ENCODE peak calls at places on chromosome 16, in five cellular contexts. Z is lung; R is stimulated activated CD8-positive, alpha-beta memory T cell treated with anti-CD3 and anti-CD28 coated beads, Interleukin-7, amount 100 ng/mL, for 24 hours; I is coronary artery; M is progenitor cell of endocrine pancreas. G is an unnamed sample.

GRCh38 chr16:59249049-59249448 is 514.9 kb upstream of the GOT2 start:
- DNase-seq in Z (no peak), R (no peak), I (no peak), M (no peak), G (no peak)

GRCh38 chr16:85879975-85880831 is 18.8 kb upstream of the IRF8 start:
- DNase-seq in Z (no peak), R (no peak), I (no peak), M (no peak), G (no peak)

GRCh38 chr16:67537636-67538591 is 9.3 kb downstream of the RIPOR1 start:
- DNase-seq in Z (peak; percentile 53), R (no peak), I (no peak), M (no peak), G (no peak)

GRCh38 chr16:8622315-8622656 is 788 bp downstream of the METTL22 start:
- DNase-seq in Z (no peak), R (no peak), I (no peak), M (no peak), G (no peak)

GRCh38 chr16:74275031-74275636 is 21.5 kb upstream of the PSMD7 start:
- DNase-seq in Z (no peak), R (no peak), I (no peak), M (no peak), G (no peak)

GRCh38 chr16:78375055-78375679 is 275.7 kb downstream of the WWOX start:
- DNase-seq in Z (no peak), R (no peak), I (no peak), M (no peak), G (no peak)

GRCh38 chr16:26830716-26831115 is 236.0 kb upstream of the C16orf82 start:
- DNase-seq in Z (no peak), R (no peak), I (no peak), M (no peak), G (peak; percentile 57)

GRCh38 chr16:69399361-69399760 is 13.6 kb upstream of the TERF2 start:
- DNase-seq in Z (no peak), R (no peak), I (no peak), M (no peak), G (no peak)

GRCh38 chr16:4315185-4316102 is at the start of gene GLIS2:
- DNase-seq in Z (peak; percentile 75), R (no peak), I (no peak), M (peak; percentile 78), G (peak; percentile 93)

GRCh38 chr16:15949210-15950166 is at the start of gene ABCC1:
- DNase-seq in Z (no peak), R (peak; percentile 32), I (no peak), M (peak; percentile 34), G (no peak)

GRCh38 chr16:81405702-81406113 is 38.9 kb upstream of the CMIP start:
- DNase-seq in Z (no peak), R (no peak), I (no peak), M (peak; percentile 12), G (no peak)

GRCh38 chr16:10776280-10776679 is 32.6 kb downstream of the NUBP1 start:
- DNase-seq in Z (no peak), R (no peak), I (no peak), M (no peak), G (no peak)

GRCh38 chr16:86143666-86144065 is 244.7 kb downstream of the IRF8 start:
- DNase-seq in Z (no peak), R (no peak), I (no peak), M (no peak), G (no peak)

GRCh38 chr16:84175351-84176081 is 11.3 kb downstream of the TAF1C start:
- DNase-seq in Z (peak; percentile 43), R (peak; percentile 41), I (peak; percentile 73), M (peak; percentile 47), G (no peak)

GRCh38 chr16:50102046-50102756 is 36.4 kb downstream of the HEATR3 start:
- DNase-seq in Z (no peak), R (no peak), I (no peak), M (no peak), G (no peak)

GRCh38 chr16:23131841-23132576 is 17.2 kb downstream of the USP31 start:
- DNase-seq in Z (no peak), R (no peak), I (no peak), M (no peak), G (no peak)

GRCh38 chr16:10961231-10961630 is 16.9 kb downstream of the CLEC16A start:
- DNase-seq in Z (no peak), R (no peak), I (no peak), M (no peak), G (no peak)

GRCh38 chr16:27859020-27859419 is 204.5 kb downstream of the GSG1L start:
- DNase-seq in Z (no peak), R (no peak), I (no peak), M (no peak), G (no peak)

GRCh38 chr16:53515259-53515658 is 12.2 kb upstream of the AKTIP start:
- DNase-seq in Z (no peak), R (no peak), I (no peak), M (no peak), G (no peak)